ENCODE peak calls at places on chromosome 6, in ten cellular contexts. A, L, F, K, P, W, B, Z, J and O are unnamed samples.

GRCh38 chr6:13413466-13413862 is 73.9 kb downstream of the GFOD1 start:
- DNase-seq in A (no peak), L (no peak), F (peak), K (no peak), P (no peak), W (no peak), B (no peak), Z (no peak), J (peak), O (no peak)

GRCh38 chr6:29737707-29738630 is 14.7 kb downstream of the HLA-F start:
- DNase-seq in A (peak), L (peak), F (peak), K (peak), P (peak), W (no peak), B (no peak), Z (peak), J (peak), O (peak)

GRCh38 chr6:11585426-11586016 is 48.0 kb downstream of the TMEM170B start:
- DNase-seq in A (no peak), L (peak), F (no peak), K (no peak), P (no peak), W (no peak), B (peak), Z (no peak), J (peak), O (no peak)

GRCh38 chr6:38673397-38674165 is 29.4 kb downstream of the GLO1 start:
- DNase-seq in A (no peak), L (no peak), F (no peak), K (no peak), P (no peak), W (no peak), B (no peak), Z (peak), J (no peak), O (no peak)

GRCh38 chr6:20936949-20937348 is 402.7 kb downstream of the CDKAL1 start:
- DNase-seq in A (no peak), L (no peak), F (no peak), K (no peak), P (no peak), W (no peak), B (no peak), Z (no peak), J (no peak), O (no peak)

GRCh38 chr6:115882174-115882573 is 178.5 kb downstream of the FRK start:
- DNase-seq in A (no peak), L (no peak), F (no peak), K (no peak), P (no peak), W (no peak), B (no peak), Z (no peak), J (no peak), O (no peak)

GRCh38 chr6:149259753-149260152 is 57.8 kb upstream of the TAB2 start:
- DNase-seq in A (no peak), L (no peak), F (no peak), K (no peak), P (no peak), W (no peak), B (no peak), Z (no peak), J (no peak), O (no peak)

GRCh38 chr6:4394786-4395185 is 259.4 kb upstream of the ECI2 start:
- DNase-seq in A (no peak), L (no peak), F (no peak), K (no peak), P (no peak), W (no peak), B (no peak), Z (no peak), J (no peak), O (no peak)

GRCh38 chr6:50657513-50657912 is 55.8 kb upstream of the TFAP2D start:
- DNase-seq in A (no peak), L (no peak), F (no peak), K (no peak), P (no peak), W (no peak), B (no peak), Z (no peak), J (no peak), O (no peak)

GRCh38 chr6:153032255-153032882 is 29.9 kb upstream of the MTRF1L start:
- DNase-seq in A (no peak), L (no peak), F (peak), K (no peak), P (no peak), W (no peak), B (no peak), Z (no peak), J (peak), O (no peak)

GRCh38 chr6:145699462-145699861 is 35.9 kb downstream of the EPM2A start:
- DNase-seq in A (no peak), L (no peak), F (no peak), K (no peak), P (no peak), W (no peak), B (no peak), Z (no peak), J (peak), O (no peak)

GRCh38 chr6:56649053-56649769 is 6.5 kb upstream of the DST start:
- DNase-seq in A (no peak), L (peak), F (no peak), K (no peak), P (no peak), W (no peak), B (no peak), Z (no peak), J (peak), O (no peak)

GRCh38 chr6:2103644-2104523 is 141.5 kb downstream of the GMDS start:
- DNase-seq in A (no peak), L (no peak), F (no peak), K (peak), P (no peak), W (no peak), B (peak), Z (no peak), J (peak), O (no peak)

GRCh38 chr6:97958143-97958542 is 675.1 kb upstream of the MMS22L start:
- DNase-seq in A (no peak), L (no peak), F (no peak), K (no peak), P (no peak), W (no peak), B (no peak), Z (no peak), J (no peak), O (no peak)